ENCODE peak calls at places on chromosome 15, in six cellular contexts. R is activated CD8-positive, alpha-beta T cell treated with anti-CD3 and anti-CD28 coated beads for 36 hours; Z is NCI-H82; N is LoVo; C is mucosa of gallbladder; Y is natural killer cell. V is an unnamed sample.

GRCh38 chr15:98419173-98419814 is 229.0 kb upstream of the IGF1R start:
- DNase-seq in Z (no peak), R (no peak), C (no peak), Y (no peak), N (no peak), V (no peak)

GRCh38 chr15:100560323-100560722 is 31.6 kb upstream of the CERS3 start:
- DNase-seq in Y (no peak), R (no peak), C (no peak), Z (no peak), N (no peak), V (no peak)

GRCh38 chr15:47431501-47431900 is 285.8 kb upstream of the SEMA6D start:
- DNase-seq in C (no peak), N (no peak), Z (no peak), R (no peak), Y (no peak), V (no peak)

GRCh38 chr15:65287515-65287845 is 797 bp upstream of the PARP16 start:
- DNase-seq in Z (peak; percentile 52), C (no peak), N (no peak), R (no peak), Y (no peak), V (no peak)

GRCh38 chr15:72902245-72902928 is 118.8 kb upstream of the ADPGK start:
- DNase-seq in C (peak; percentile 66), R (no peak), Y (no peak), Z (peak; percentile 55), N (no peak), V (no peak)

GRCh38 chr15:93515256-93516044 is 426.4 kb upstream of the RGMA start:
- DNase-seq in N (no peak), Z (no peak), R (no peak), C (no peak), Y (no peak), V (no peak)

GRCh38 chr15:82100116-82100795 is 54.4 kb upstream of the MEX3B start:
- DNase-seq in N (no peak), Y (no peak), Z (peak; percentile 69), C (no peak), R (no peak), V (no peak)

GRCh38 chr15:99154271-99154670 is 49.4 kb downstream of the SYNM start:
- DNase-seq in Y (no peak), R (no peak), N (no peak), C (peak; percentile 44), Z (peak; percentile 85), V (no peak)

GRCh38 chr15:99110093-99110492 is 5.2 kb downstream of the SYNM start:
- DNase-seq in Y (no peak), C (no peak), N (no peak), Z (no peak), R (no peak), V (peak; percentile 36)

GRCh38 chr15:76994001-76994400 is 925 bp upstream of the PSTPIP1 start:
- DNase-seq in C (no peak), Z (no peak), R (peak; percentile 85), Y (peak; percentile 27), N (no peak), V (no peak)

GRCh38 chr15:60585743-60586708 is 107.1 kb upstream of the ICE2 start:
- DNase-seq in Y (no peak), C (peak; percentile 69), N (peak; percentile 89), R (peak; percentile 71), Z (peak; percentile 87), V (no peak)

GRCh38 chr15:48073881-48074280 is 46.9 kb upstream of the SLC24A5 start:
- DNase-seq in R (no peak), Z (no peak), C (no peak), Y (no peak), N (no peak), V (no peak)

GRCh38 chr15:62844564-62845235 is 197.8 kb upstream of the TPM1 start:
- DNase-seq in N (no peak), Y (no peak), Z (no peak), C (no peak), R (no peak), V (no peak)

GRCh38 chr15:94265009-94265408 is 33.6 kb downstream of the MCTP2 start:
- DNase-seq in Y (no peak), N (no peak), C (no peak), Z (no peak), R (no peak), V (no peak)

GRCh38 chr15:48469271-48469670 is 138.0 kb downstream of the DUT start:
- DNase-seq in Z (no peak), N (no peak), Y (no peak), R (no peak), C (no peak), V (no peak)

GRCh38 chr15:61989698-61990097 is 70.5 kb downstream of the VPS13C start:
- DNase-seq in N (no peak), C (no peak), Z (no peak), R (no peak), Y (no peak), V (no peak)

GRCh38 chr15:31803388-31803884 is 226.9 kb upstream of the CHRNA7 start:
- DNase-seq in N (no peak), Y (no peak), R (peak; percentile 4), C (no peak), Z (no peak), V (no peak)

GRCh38 chr15:63439536-63440264 is 58.1 kb upstream of the CA12 start:
- DNase-seq in C (no peak), R (peak; percentile 20), N (no peak), Y (no peak), Z (no peak), V (no peak)

GRCh38 chr15:100786901-100787566 is 92.6 kb upstream of the ALDH1A3 start:
- DNase-seq in Z (no peak), R (no peak), C (no peak), N (no peak), Y (no peak), V (peak; percentile 54)

GRCh38 chr15:92074161-92074560 is 220.7 kb downstream of the SLCO3A1 start:
- DNase-seq in Z (no peak), C (no peak), Y (no peak), R (no peak), N (no peak), V (no peak)

V was measured in type B pancreatic cell.